ENCODE peak calls at places on chromosomes 4 and X, in seven cellular contexts. O, J, P, Z, E, V and A are unnamed samples.

GRCh38 chrX:111543212-111543762 is 31.8 kb downstream of the SERTM2 start:
- DNase-seq in O (no peak), J (no peak), P (no peak), Z (no peak), E (no peak), V (no peak), A (no peak)

GRCh38 chrX:6021316-6022091 is 207.2 kb downstream of the NLGN4X start:
- DNase-seq in O (peak), J (no peak), P (peak), Z (peak), E (peak), V (no peak), A (no peak)

GRCh38 chr4:14878681-14879080 is 123.6 kb upstream of the CPEB2 start:
- DNase-seq in O (no peak), J (no peak), P (no peak), Z (no peak), E (no peak), V (no peak), A (no peak)

GRCh38 chr4:38034986-38035882 is 75.0 kb downstream of the PTTG2 start:
- DNase-seq in O (peak), J (no peak), P (peak), Z (peak), E (peak), V (no peak), A (no peak)

GRCh38 chr4:2500547-2500946 is 31.6 kb downstream of the RNF4 start:
- DNase-seq in O (no peak), J (no peak), P (no peak), Z (no peak), E (no peak), V (no peak), A (no peak)

GRCh38 chr4:107824367-107825071 is at the start of gene SGMS2:
- DNase-seq in O (peak), J (no peak), P (peak), Z (no peak), E (peak), V (no peak), A (peak)

GRCh38 chr4:2484993-2485392 is 16.1 kb downstream of the RNF4 start:
- DNase-seq in O (peak), J (peak), P (no peak), Z (peak), E (peak), V (peak), A (no peak)

GRCh38 chr4:165464813-165465381 is 86.1 kb downstream of the CPE start:
- DNase-seq in O (peak), J (no peak), P (peak), Z (no peak), E (peak), V (no peak), A (no peak)

GRCh38 chr4:183256756-183257385 is 63.2 kb downstream of the CLDN22 start:
- DNase-seq in O (peak), J (no peak), P (no peak), Z (no peak), E (peak), V (no peak), A (no peak)

GRCh38 chrX:65985922-65986588 is 53.8 kb downstream of the VSIG4 start:
- DNase-seq in O (peak), J (peak), P (peak), Z (no peak), E (peak), V (peak), A (no peak)

GRCh38 chrX:73850124-73851013 is 287.4 kb downstream of the CHIC1 start:
- DNase-seq in O (no peak), J (no peak), P (peak), Z (no peak), E (no peak), V (no peak), A (no peak)

GRCh38 chr4:145933134-145933533 is 5.5 kb downstream of the ZNF827 start:
- DNase-seq in O (no peak), J (no peak), P (no peak), Z (no peak), E (no peak), V (no peak), A (no peak)

GRCh38 chr4:35506161-35506560 is 738.2 kb downstream of the ARAP2 start:
- DNase-seq in O (no peak), J (no peak), P (no peak), Z (no peak), E (no peak), V (no peak), A (no peak)

GRCh38 chr4:6191448-6192130 is 8.8 kb downstream of the JAKMIP1 start:
- DNase-seq in O (no peak), J (no peak), P (no peak), Z (no peak), E (no peak), V (no peak), A (no peak)

GRCh38 chrX:48794993-48795501 is 6.8 kb upstream of the HDAC6 start:
- DNase-seq in O (no peak), J (no peak), P (peak), Z (no peak), E (no peak), V (no peak), A (no peak)

GRCh38 chrX:20857746-20858145 is 516.5 kb upstream of the CNKSR2 start:
- DNase-seq in O (no peak), J (no peak), P (no peak), Z (no peak), E (peak), V (no peak), A (no peak)

GRCh38 chr4:55036405-55036804 is 89.0 kb downstream of the KDR start:
- DNase-seq in O (no peak), J (no peak), P (no peak), Z (no peak), E (no peak), V (no peak), A (no peak)

GRCh38 chrX:154304901-154305300 is 9.3 kb downstream of the TKTL1 start:
- DNase-seq in O (no peak), J (no peak), P (no peak), Z (no peak), E (no peak), V (no peak), A (no peak)

GRCh38 chrX:37060999-37061398 is 52.8 kb downstream of the FAM47C start:
- DNase-seq in O (peak), J (no peak), P (peak), Z (no peak), E (peak), V (no peak), A (no peak)

GRCh38 chrX:122878269-122878668 is 305.8 kb upstream of the GRIA3 start:
- DNase-seq in O (no peak), J (no peak), P (no peak), Z (no peak), E (no peak), V (no peak), A (no peak)